ENCODE peak calls at places on chromosomes 13 and 19, in seven cellular contexts. B is EH, G is HFF-Myc, M is islet precursor cell, S is GM03348, L is Caki2, X is SK-N-MC. E is an unnamed sample.

GRCh38 chr19:1221141-1221903 is 15.7 kb downstream of the STK11 start:
- DNase-seq in B (peak; percentile 66), G (no peak), M (no peak), S (peak; percentile 55), L (no peak), X (no peak), E (peak; percentile 40)

GRCh38 chr13:99103536-99103935 is 97.1 kb upstream of the UBAC2 start:
- DNase-seq in B (no peak), G (no peak), M (no peak), S (peak; percentile 39), L (no peak), X (no peak), E (no peak)

GRCh38 chr19:17560205-17560595 is 4.8 kb downstream of the COLGALT1 start:
- DNase-seq in B (peak; percentile 79), G (no peak), M (peak; percentile 73), S (peak; percentile 91), L (no peak), X (no peak), E (no peak)

GRCh38 chr19:42426643-42427042 is 545 bp downstream of the LIPE start:
- DNase-seq in B (no peak), G (no peak), M (no peak), S (no peak), L (no peak), X (no peak), E (no peak)

GRCh38 chr19:53880716-53881481 is 1.1 kb upstream of the PRKCG start:
- DNase-seq in B (no peak), G (no peak), M (no peak), S (no peak), L (no peak), X (no peak), E (no peak)

GRCh38 chr13:113796948-113797676 is 38.1 kb downstream of the TMEM255B start:
- DNase-seq in B (no peak), G (no peak), M (no peak), S (no peak), L (no peak), X (no peak), E (no peak)

GRCh38 chr19:13135068-13136062 is 14.8 kb downstream of the STX10 start:
- DNase-seq in B (no peak), G (no peak), M (no peak), S (no peak), L (no peak), X (no peak), E (no peak)

GRCh38 chr19:13835791-13836723 is 40.8 kb downstream of the ZSWIM4 start:
- DNase-seq in B (peak; percentile 44), G (no peak), M (no peak), S (no peak), L (peak; percentile 51), X (no peak), E (no peak)

GRCh38 chr19:50428768-50429463 is 3.8 kb upstream of the MYBPC2 start:
- DNase-seq in B (no peak), G (no peak), M (no peak), S (no peak), L (no peak), X (no peak), E (no peak)

GRCh38 chr19:1978346-1978894 is 37.1 kb downstream of the BTBD2 start:
- DNase-seq in B (no peak), G (no peak), M (no peak), S (no peak), L (no peak), X (no peak), E (no peak)

GRCh38 chr19:3899531-3900294 is 19.2 kb downstream of the ATCAY start:
- DNase-seq in B (no peak), G (no peak), M (no peak), S (no peak), L (no peak), X (no peak), E (no peak)